ENCODE peak calls at places on chromosomes 5 and 9, in eight cellular contexts. I, L, T, J, Q, Y, V and C are unnamed samples.

GRCh38 chr5:142171270-142171669 is 62.7 kb downstream of the NDFIP1 start:
- DNase-seq in Y (no peak), L (no peak), T (no peak), V (no peak), Q (no peak), I (no peak), J (no peak), C (no peak)

GRCh38 chr9:69346596-69347390 is 21.8 kb downstream of the ENTREP1 start:
- DNase-seq in Y (no peak), Q (no peak), L (no peak), I (no peak), V (no peak), J (peak), T (no peak), C (peak)

GRCh38 chr9:110602281-110602680 is 22.7 kb upstream of the SVEP1 start:
- DNase-seq in V (no peak), Y (no peak), I (no peak), T (no peak), Q (no peak), J (no peak), L (no peak), C (no peak)

GRCh38 chr9:93077811-93078210 is 18.2 kb upstream of the CARD19 start:
- DNase-seq in Y (no peak), L (no peak), V (no peak), I (no peak), J (no peak), Q (no peak), T (no peak), C (no peak)

GRCh38 chr9:136927343-136928261 is 16.9 kb downstream of the FBXW5 start:
- DNase-seq in L (no peak), Q (no peak), Y (no peak), T (no peak), J (peak), I (no peak), V (no peak), C (no peak)

GRCh38 chr5:33364406-33364805 is 76.4 kb upstream of the TARS1 start:
- DNase-seq in V (no peak), Q (no peak), I (no peak), L (no peak), Y (no peak), T (no peak), J (no peak), C (no peak)

GRCh38 chr5:160667160-160667559 is 184.9 kb downstream of the ATP10B start:
- DNase-seq in L (no peak), J (no peak), Y (no peak), V (no peak), I (no peak), T (no peak), Q (no peak), C (no peak)

GRCh38 chr5:66680804-66681203 is 84.6 kb downstream of the MAST4 start:
- DNase-seq in V (no peak), T (no peak), J (no peak), L (no peak), Q (no peak), Y (no peak), I (no peak), C (no peak)

GRCh38 chr9:81665514-81665838 is 23.9 kb downstream of the TLE1 start:
- DNase-seq in J (no peak), V (no peak), T (no peak), I (no peak), Y (no peak), L (no peak), Q (no peak), C (no peak)

GRCh38 chr5:71891406-71891805 is 172.3 kb downstream of the CARTPT start:
- DNase-seq in J (no peak), Y (no peak), Q (no peak), I (no peak), V (no peak), T (no peak), L (no peak), C (no peak)

GRCh38 chr5:95962785-95963184 is 1.1 kb upstream of the ELL2 start:
- DNase-seq in T (no peak), V (no peak), L (peak), J (no peak), Y (no peak), I (peak), Q (no peak), C (no peak)

GRCh38 chr9:16442622-16443021 is 427.8 kb downstream of the BNC2 start:
- DNase-seq in T (no peak), L (no peak), I (no peak), V (no peak), Q (no peak), J (peak), Y (no peak), C (no peak)

GRCh38 chr5:151251001-151251551 is 1.9 kb upstream of the GM2A start:
- DNase-seq in Y (no peak), J (no peak), L (no peak), V (peak), T (no peak), I (no peak), Q (no peak), C (peak)

GRCh38 chr5:95069948-95070347 is 214.9 kb downstream of the MCTP1 start:
- DNase-seq in I (no peak), L (no peak), J (no peak), V (no peak), T (no peak), Q (no peak), Y (no peak), C (peak)

GRCh38 chr5:139110526-139111168 is 87.5 kb downstream of the SIL1 start:
- DNase-seq in I (no peak), V (no peak), L (no peak), Q (no peak), T (no peak), J (no peak), Y (no peak), C (no peak)

GRCh38 chr5:34486808-34487201 is 169.3 kb upstream of the RAI14 start:
- DNase-seq in V (no peak), Q (no peak), T (no peak), Y (no peak), J (no peak), L (no peak), I (no peak), C (no peak)

GRCh38 chr9:5389109-5389732 is 48.5 kb downstream of the PLGRKT start:
- DNase-seq in L (no peak), T (no peak), I (no peak), J (peak), Y (no peak), Q (peak), V (no peak), C (peak)

GRCh38 chr9:7234144-7234543 is 476.4 kb downstream of the KDM4C start:
- DNase-seq in I (peak), J (peak), L (peak), Y (no peak), Q (peak), T (no peak), V (no peak), C (peak)

GRCh38 chr9:117325789-117326185 is 89.1 kb downstream of the ASTN2 start:
- DNase-seq in Y (no peak), V (no peak), L (no peak), Q (no peak), I (no peak), J (no peak), T (no peak), C (no peak)

GRCh38 chr5:153546566-153546965 is 56.1 kb downstream of the GRIA1 start:
- DNase-seq in J (peak), Q (no peak), L (no peak), Y (no peak), T (no peak), I (no peak), V (no peak), C (no peak)

GRCh38 chr5:124832510-124832909 is 86.1 kb upstream of the ZNF608 start:
- DNase-seq in Q (no peak), Y (no peak), V (no peak), T (no peak), J (no peak), I (no peak), L (no peak), C (no peak)

GRCh38 chr5:106312360-106312759 is 1358.4 kb downstream of the EFNA5 start:
- DNase-seq in J (peak), L (no peak), Q (no peak), T (no peak), Y (no peak), V (no peak), I (no peak), C (no peak)

GRCh38 chr5:162068931-162069330 is 1.4 kb downstream of the GABRG2 start:
- DNase-seq in V (no peak), T (no peak), J (no peak), I (no peak), Y (no peak), L (no peak), Q (no peak), C (no peak)

GRCh38 chr9:71506821-71507220 is 261.5 kb downstream of the CEMIP2 start:
- DNase-seq in L (no peak), Q (no peak), I (no peak), J (peak), T (no peak), Y (peak), V (peak), C (peak)

GRCh38 chr5:154157483-154158378 is 32.8 kb upstream of the GALNT10 start:
- DNase-seq in I (no peak), Y (no peak), J (no peak), L (no peak), V (no peak), T (no peak), Q (no peak), C (peak)

GRCh38 chr5:15105799-15106393 is 234.3 kb upstream of the ANKH start:
- DNase-seq in J (peak), V (peak), L (peak), Q (peak), T (no peak), I (peak), Y (no peak), C (peak)

GRCh38 chr5:27489701-27490100 is 451.3 kb upstream of the CDH9 start:
- DNase-seq in V (no peak), L (no peak), Y (no peak), Q (no peak), I (no peak), J (no peak), T (no peak), C (no peak)

GRCh38 chr5:112776301-112776856 is 38.7 kb downstream of the APC start:
- DNase-seq in L (no peak), J (peak), V (no peak), I (no peak), Q (no peak), T (no peak), Y (no peak), C (no peak)

GRCh38 chr9:17810728-17811634 is 232.1 kb downstream of the SH3GL2 start:
- DNase-seq in Y (no peak), J (peak), V (peak), Q (peak), L (peak), I (peak), T (peak), C (peak)

DNA sequence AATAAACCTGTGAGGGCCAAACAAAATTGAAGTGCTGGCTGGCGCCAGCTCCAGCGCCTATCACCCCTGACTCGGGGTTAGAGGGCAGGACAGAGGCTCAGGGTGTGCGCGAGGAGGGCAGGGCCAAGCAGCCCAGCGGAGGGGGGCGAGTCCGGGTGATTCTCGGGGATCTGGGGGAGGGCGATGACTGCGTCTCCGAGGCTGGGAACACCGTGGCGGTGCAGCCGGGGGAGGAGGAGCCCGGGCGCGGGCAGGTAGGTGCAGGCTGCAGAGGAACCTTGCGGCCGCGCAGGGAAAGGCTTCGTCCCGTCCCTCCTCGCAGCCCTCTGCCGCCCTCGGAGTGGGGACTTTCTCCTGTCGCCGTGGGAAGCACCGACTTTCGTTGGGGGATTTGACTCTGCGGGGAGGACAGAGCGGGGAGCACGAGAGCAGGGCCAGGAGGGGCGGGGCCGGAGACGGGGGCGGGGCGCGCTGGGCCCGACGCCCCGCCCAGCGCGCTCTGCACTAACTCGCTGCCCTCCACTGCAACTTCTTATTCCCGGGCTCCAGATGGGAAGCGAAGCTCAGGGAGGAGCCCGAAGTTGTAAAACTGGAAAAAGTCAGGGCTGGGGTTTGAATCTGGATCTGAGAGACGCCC is 5.3 kb downstream of the RGS14 start:
- DNase-seq in T (no peak), Q (peak), V (peak), J (peak), L (peak), I (peak), Y (peak), C (peak)
- TF ChIP-seq CTCF in T (no peak), Q (no peak), V (no peak), J (no peak), L (no peak), I (no peak), Y (no peak), C (no peak)

DNA sequence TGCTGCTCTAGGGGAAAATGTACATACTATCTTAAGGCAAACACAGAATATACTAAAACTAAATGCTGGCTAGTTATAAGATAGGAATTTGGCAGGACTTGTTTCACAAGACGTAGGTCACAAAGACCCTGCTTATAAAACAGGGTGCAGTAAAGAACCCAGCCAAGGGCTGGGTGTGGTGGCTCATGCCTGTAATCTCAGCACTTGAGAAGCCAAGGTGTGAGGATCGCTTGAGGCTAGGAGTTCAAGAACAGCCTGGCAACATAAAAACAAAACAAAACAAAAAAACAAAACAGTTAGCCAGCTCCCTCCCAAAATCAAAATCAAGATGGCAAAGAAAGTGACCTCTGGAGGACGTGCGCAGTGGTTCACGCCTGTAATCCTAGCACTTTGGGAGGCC is 49.5 kb upstream of the DENND4C start:
- DNase-seq in I (no peak), J (no peak), V (peak), L (no peak), T (no peak), Q (no peak), Y (no peak), C (no peak)
- TF ChIP-seq CTCF in I (no peak), J (no peak), V (no peak), L (no peak), T (no peak), Q (no peak), Y (no peak), C (no peak)

DNA sequence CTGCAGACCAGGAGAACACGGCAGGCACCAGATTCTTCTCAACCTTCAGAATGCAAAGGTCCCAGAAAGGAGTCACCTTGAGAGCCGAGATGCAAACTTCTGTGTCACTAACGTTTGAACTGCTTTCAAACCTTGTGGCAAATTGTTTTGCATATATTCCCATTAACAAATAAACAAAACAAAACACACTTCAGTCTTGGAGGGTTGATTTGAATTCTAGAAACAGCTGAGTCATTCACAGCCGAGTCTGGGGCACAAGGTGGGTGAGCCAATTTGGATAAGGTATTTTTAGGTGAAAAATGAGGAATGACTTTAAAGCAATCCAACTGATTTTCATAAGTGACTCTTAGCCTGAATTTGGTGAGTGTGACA is 38.8 kb upstream of the ANKRD33B start:
- DNase-seq in Y (no peak), L (no peak), I (no peak), J (no peak), V (no peak), Q (no peak), T (no peak), C (no peak)
- TF ChIP-seq CTCF in Y (no peak), L (no peak), I (no peak), J (no peak), V (no peak), Q (no peak), T (no peak), C (no peak)

GRCh38 chr5:131879705-131880104 is 65.8 kb downstream of the MEIKIN start:
- DNase-seq in T (no peak), J (no peak), Q (no peak), V (no peak), Y (no peak), I (no peak), L (no peak), C (no peak)

GRCh38 chr5:131877873-131878272 is 67.6 kb downstream of the MEIKIN start:
- DNase-seq in I (no peak), J (no peak), T (no peak), Y (no peak), V (no peak), Q (no peak), L (no peak), C (no peak)
- TF ChIP-seq CTCF in I (peak), J (no peak), T (peak), Y (no peak), V (no peak), Q (no peak), L (no peak), C (no peak)